ENCODE peak calls at places on chromosomes 2 and 18, in six cellular contexts. L is heart left ventricle, N is transverse colon, C is GM23338, T is left lung, E is IMR-90. I is an unnamed sample. For H3K27me3, the result is how much of the 10 kb centered on the place peaks cover.

GRCh38 chr2:159987136-159987535 is 75.3 kb downstream of the PLA2R1 start:
- DNase-seq in C (no peak), T (no peak), N (no peak), L (no peak), E (no peak), I (no peak)

GRCh38 chr2:163248321-163249090 is 409.9 kb upstream of the KCNH7 start:
- DNase-seq in E (no peak), T (no peak), C (no peak), N (no peak), L (no peak), I (no peak)

GRCh38 chr2:197163755-197164753 is 146.5 kb downstream of the ANKRD44 start:
- DNase-seq in C (peak), N (no peak), L (peak), T (peak), E (no peak), I (peak)

GRCh38 chr2:151762694-151763093 is 28.4 kb upstream of the NEB start:
- DNase-seq in E (no peak), N (no peak), T (no peak), C (no peak), L (no peak), I (no peak)

GRCh38 chr2:88350641-88351601 is 101.6 kb downstream of the FOXI3 start:
- DNase-seq in N (peak), T (peak), E (peak), C (peak), L (peak), I (peak)

GRCh38 chr2:152330235-152330866 is 4.6 kb upstream of the FMNL2 start:
- DNase-seq in N (no peak), L (no peak), C (no peak), T (no peak), E (no peak), I (no peak)

GRCh38 chr18:32613821-32614220 is 143.1 kb upstream of the GAREM1 start:
- DNase-seq in L (no peak), T (no peak), N (no peak), C (no peak), E (no peak), I (no peak)

GRCh38 chr2:130393318-130393910 is 37.6 kb downstream of the PTPN18 start:
- DNase-seq in T (no peak), E (peak), L (no peak), N (no peak), C (no peak), I (no peak)

GRCh38 chr2:70651727-70652126 is 98.1 kb upstream of the TGFA start:
- DNase-seq in N (no peak), L (no peak), E (no peak), T (no peak), C (no peak), I (no peak)

GRCh38 chr2:31256611-31257382 is 22.8 kb downstream of the EHD3 start:
- DNase-seq in C (peak), T (no peak), E (no peak), N (no peak), L (peak), I (peak)

GRCh38 chr2:230901006-230901405 is 24.0 kb downstream of the GPR55 start:
- DNase-seq in C (no peak), N (peak), L (no peak), E (no peak), T (no peak), I (no peak)

GRCh38 chr18:7575465-7576026 is 8.4 kb downstream of the PTPRM start:
- DNase-seq in T (no peak), L (no peak), N (no peak), C (no peak), E (peak), I (no peak)

GRCh38 chr2:96869281-96869823 is 528 bp downstream of the SEMA4C start:
- DNase-seq in N (peak), T (peak), L (peak), C (peak), E (peak), I (peak)

GRCh38 chr2:35035883-35036282 is 1319.7 kb upstream of the CRIM1 start:
- DNase-seq in T (no peak), C (peak), N (no peak), L (no peak), E (no peak), I (peak)

GRCh38 chr2:101999122-101999789 is 7.5 kb downstream of the IL1R2 start:
- DNase-seq in L (no peak), T (no peak), N (peak), C (no peak), E (peak), I (no peak)

GRCh38 chr2:72132981-72133720 is 14.5 kb downstream of the CYP26B1 start:
- DNase-seq in E (no peak), C (no peak), N (no peak), T (peak), L (no peak), I (peak)

GRCh38 chr2:128373346-128374000 is 54.8 kb upstream of the HS6ST1 start:
- DNase-seq in E (no peak), C (no peak), N (no peak), T (no peak), L (no peak), I (peak)

GRCh38 chr2:64840419-64840818 is 148.8 kb upstream of the SLC1A4 start:
- DNase-seq in E (peak), T (no peak), N (no peak), C (no peak), L (no peak), I (no peak)

GRCh38 chr2:54722641-54723299 is 692 bp upstream of the EML6 start:
- DNase-seq in T (no peak), L (no peak), E (peak), N (no peak), C (peak), I (peak)

GRCh38 chr2:86825728-86826386 is 35.1 kb upstream of the CD8A start:
- DNase-seq in N (no peak), E (no peak), L (no peak), C (no peak), T (no peak), I (no peak)

GRCh38 chr18:22822024-22822423 is 111.1 kb upstream of the RBBP8 start:
- DNase-seq in E (peak), N (no peak), T (no peak), L (no peak), C (peak), I (peak)

GRCh38 chr2:190184460-190184859 is 121.9 kb upstream of the MSTN start:
- DNase-seq in L (no peak), N (no peak), C (no peak), T (no peak), E (no peak), I (no peak)

GRCh38 chr2:240624950-240625621 is at the start of gene GPR35:
- DNase-seq in E (peak), C (no peak), L (peak), N (peak), T (peak), I (peak)

GRCh38 chr2:142037744-142038143 is 93.1 kb downstream of the LRP1B start:
- DNase-seq in C (peak), E (no peak), L (no peak), T (no peak), N (no peak), I (no peak)

GRCh38 chr18:59459352-59460059 is 100.4 kb upstream of the LMAN1 start:
- DNase-seq in N (no peak), E (peak), C (peak), L (no peak), T (no peak), I (peak)

GRCh38 chr2:218658671-218659257 is 659 bp downstream of the ZNF142 start:
- DNase-seq in L (no peak), C (peak), N (peak), E (peak), T (no peak), I (peak)

GRCh38 chr2:110851531-110851930 is 119.2 kb downstream of the ACOXL start:
- DNase-seq in C (no peak), E (no peak), N (no peak), T (no peak), L (no peak), I (no peak)
- H3K27me3 ChIP-seq in C (under half), E (under half), N (under half), T (under half), L (under half), I (under half)

GRCh38 chr18:51437280-51438271 is 240.1 kb upstream of the MEX3C start:
- DNase-seq in T (no peak), E (no peak), N (no peak), L (no peak), C (no peak), I (no peak)
- H3K4me3 ChIP-seq in T (no peak), E (no peak), N (no peak), L (no peak), C (no peak), I (no peak)

DNA sequence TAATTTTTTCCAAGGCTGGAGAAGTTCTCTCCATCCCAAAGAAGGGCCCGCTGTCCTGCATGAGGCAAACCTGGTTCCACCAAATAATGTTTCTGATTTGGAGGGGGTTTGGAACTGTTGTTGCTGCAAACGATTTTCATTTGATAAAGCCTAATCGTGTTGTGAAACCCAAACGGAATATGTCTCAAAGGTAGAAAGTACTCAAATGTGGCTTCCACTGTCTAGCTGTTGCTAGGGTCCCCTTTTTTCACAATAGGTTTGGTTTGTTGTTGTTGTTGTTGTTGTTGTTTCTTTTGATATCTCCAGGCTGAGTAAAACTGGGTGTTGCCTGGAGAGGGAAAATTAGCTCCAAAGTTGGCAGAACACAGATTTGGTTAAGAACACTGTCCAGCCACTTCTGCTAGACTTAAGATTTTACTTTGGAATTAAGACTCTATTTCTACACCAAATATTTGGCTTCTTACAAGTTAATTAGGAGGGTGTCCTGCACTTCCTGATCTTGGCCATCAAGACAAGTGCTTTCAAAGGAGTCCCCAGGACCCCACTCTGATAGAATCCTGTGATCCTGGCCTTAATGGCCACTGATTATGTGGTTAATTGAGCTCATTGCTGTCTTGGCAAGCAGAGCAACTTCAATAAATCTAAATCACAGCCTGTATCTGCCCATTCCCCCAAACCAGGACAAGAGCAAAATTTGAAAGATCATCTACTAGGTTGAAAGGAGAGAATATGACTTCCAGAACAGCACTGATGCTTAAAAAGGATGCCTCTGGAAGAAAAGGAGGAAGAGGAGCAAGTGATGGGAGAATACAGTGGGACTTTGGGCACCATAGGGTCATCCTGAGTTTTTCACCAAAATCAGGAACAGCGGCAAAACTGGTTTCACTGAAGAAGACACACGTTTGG is 3.3 kb upstream of the HOXD13 start:
- DNase-seq in L (no peak), C (no peak), N (no peak), T (no peak), E (no peak), I (no peak)
- H3K27me3 ChIP-seq in L (half or more), C (half or more), N (half or more), T (half or more), E (half or more), I (half or more)

DNA sequence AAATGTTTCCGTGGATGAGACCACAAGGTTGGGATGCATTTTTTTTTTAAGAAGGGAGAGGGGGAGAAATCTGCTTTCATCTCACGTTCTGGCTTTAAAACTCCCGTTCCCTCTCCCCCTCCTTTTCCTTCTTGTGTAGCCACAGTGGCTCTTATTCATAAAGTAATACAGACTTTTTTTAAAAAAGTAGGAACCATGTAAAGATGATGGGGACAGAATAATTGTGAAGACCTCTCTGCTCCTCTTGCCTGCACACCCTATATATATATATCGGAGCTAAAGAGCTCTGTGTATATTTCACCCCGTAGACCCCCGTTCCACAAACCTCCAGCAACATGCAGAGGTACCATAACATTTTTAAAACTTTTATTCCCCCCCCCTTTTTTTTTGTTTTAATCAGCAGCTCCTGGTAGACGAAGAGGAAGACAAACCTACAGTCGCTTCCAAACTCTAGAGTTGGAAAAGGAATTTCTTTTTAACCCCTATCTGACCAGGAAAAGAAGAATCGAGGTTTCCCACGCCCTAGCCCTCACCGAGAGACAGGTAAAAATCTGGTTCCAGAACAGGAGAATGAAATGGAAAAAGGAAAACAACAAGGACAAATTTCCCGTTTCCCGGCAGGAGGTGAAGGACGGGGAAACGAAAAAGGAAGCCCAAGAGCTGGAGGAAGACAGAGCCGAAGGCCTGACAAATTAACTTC is 1.6 kb downstream of the HOXD8 start:
- DNase-seq in N (no peak), T (no peak), C (no peak), E (no peak), L (no peak), I (no peak)
- H3K4me3 ChIP-seq in N (peak), T (no peak), C (peak), E (no peak), L (peak), I (no peak)

DNA sequence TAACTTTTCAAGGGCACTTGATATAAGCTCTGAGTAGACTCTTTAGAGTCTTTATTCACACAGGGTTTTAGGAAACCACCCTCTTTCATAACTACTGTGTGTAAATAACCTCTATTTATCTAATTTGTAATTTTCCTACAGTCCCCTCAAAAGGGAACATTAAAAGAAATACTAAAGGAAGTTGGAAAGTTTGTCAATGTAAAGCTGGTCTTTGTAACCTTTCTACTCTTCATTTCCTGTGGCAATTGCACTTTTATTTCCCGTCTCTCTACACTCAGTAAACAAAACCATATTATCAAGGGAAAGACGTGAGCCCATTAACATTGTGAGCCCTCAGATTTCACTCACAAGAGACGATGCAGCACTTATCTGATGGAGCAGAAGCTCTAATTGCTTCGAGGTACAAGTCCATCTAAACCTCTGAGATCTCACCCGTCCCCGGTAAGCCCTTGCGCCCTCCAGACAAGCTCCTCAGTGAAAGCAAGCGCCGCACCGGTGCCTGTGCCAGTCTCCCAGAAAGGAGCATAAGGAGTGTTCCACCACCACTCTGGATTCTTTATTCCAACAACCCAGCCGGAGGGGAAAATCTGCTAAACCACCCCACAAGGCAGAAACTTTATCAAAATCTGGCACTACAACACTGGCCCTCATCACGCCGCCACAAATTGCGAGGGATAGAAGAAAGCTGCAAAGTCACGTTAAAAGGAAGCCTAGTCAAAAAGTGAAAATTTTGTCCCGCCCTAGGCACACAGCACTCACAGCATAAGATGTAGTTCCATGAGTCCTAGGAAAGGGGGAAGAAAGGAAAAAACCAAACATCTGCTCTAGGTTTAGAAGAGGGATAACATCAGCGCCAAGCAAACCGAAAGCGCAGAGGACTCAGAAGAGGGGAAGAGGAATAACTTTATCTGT is 906 bp upstream of the HOXD1 start:
- DNase-seq in E (no peak), C (peak), L (no peak), N (peak), T (no peak), I (peak)
- H3K27me3 ChIP-seq in E (half or more), C (half or more), L (half or more), N (half or more), T (under half), I (half or more)

DNA sequence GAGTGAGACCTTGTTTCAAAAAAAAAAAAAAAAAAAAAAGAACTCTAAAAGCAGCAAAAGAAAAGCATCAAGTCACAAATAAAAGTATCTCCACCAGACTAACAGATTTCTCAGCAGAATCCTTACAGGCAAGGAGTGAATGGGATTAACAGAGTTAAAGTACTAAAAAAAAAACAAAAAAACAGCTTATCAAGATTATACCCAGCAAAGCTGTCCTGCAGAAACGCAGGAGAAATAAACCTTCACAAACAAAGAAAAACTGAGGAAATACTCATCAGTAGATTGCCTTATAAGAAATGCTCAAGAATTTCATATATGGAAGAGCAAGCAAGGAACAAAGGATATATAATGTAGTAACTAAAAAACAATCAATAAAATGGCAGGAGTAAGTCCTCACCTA is 35.6 kb downstream of the USP34 start:
- DNase-seq in L (no peak), T (no peak), E (no peak), C (no peak), N (no peak), I (no peak)
- H3K4me3 ChIP-seq in L (no peak), T (no peak), E (no peak), C (no peak), N (no peak), I (no peak)

I was measured in H7.